ENCODE peak calls at places on chromosome 14, in four cellular contexts. U is T-helper 9 cell, F is GOT3, W is SIG-M5. P is an unnamed sample.

GRCh38 chr14:51219473-51220448 is 20.3 kb upstream of the TMX1 start:
- DNase-seq in U (no peak), W (no peak), F (no peak), P (peak; percentile 56)

GRCh38 chr14:49306152-49306751 is 279.9 kb downstream of the RPS29 start:
- DNase-seq in W (no peak), U (no peak), F (no peak), P (peak; percentile 50)

GRCh38 chr14:95123895-95124579 is 33.3 kb downstream of the DICER1 start:
- DNase-seq in W (no peak), F (no peak), U (no peak), P (no peak)

GRCh38 chr14:103128631-103129300 is 5.5 kb downstream of the TNFAIP2 start:
- DNase-seq in W (no peak), U (no peak), F (no peak), P (peak; percentile 14)

GRCh38 chr14:74595006-74595735 is 16.9 kb downstream of the LTBP2 start:
- DNase-seq in W (no peak), U (no peak), F (no peak), P (no peak)

GRCh38 chr14:58605465-58605864 is 32.3 kb upstream of the DACT1 start:
- DNase-seq in W (no peak), U (no peak), F (no peak), P (peak; percentile 18)

GRCh38 chr14:85358136-85358785 is 171.7 kb upstream of the FLRT2 start:
- DNase-seq in W (no peak), F (no peak), U (no peak), P (no peak)

GRCh38 chr14:55661029-55661428 is 81.0 kb downstream of the KTN1 start:
- DNase-seq in F (no peak), U (no peak), W (no peak), P (no peak)

GRCh38 chr14:34228663-34229001 is 233.4 kb downstream of the SPTSSA start:
- DNase-seq in W (no peak), F (no peak), U (no peak), P (no peak)

GRCh38 chr14:76770521-76771431 is 9.5 kb downstream of the VASH1 start:
- DNase-seq in F (no peak), U (no peak), W (no peak), P (no peak)

GRCh38 chr14:94001501-94002396 is 4.6 kb downstream of the CCDC197 start:
- DNase-seq in F (no peak), U (peak; percentile 48), W (no peak), P (peak; percentile 73)

GRCh38 chr14:50064993-50065392 is 51.4 kb downstream of the VCPKMT start:
- DNase-seq in F (no peak), U (peak; percentile 29), W (peak; percentile 57), P (no peak)

GRCh38 chr14:91116913-91117588 is 3.2 kb downstream of the DGLUCY start:
- DNase-seq in F (no peak), W (no peak), U (no peak), P (no peak)

GRCh38 chr14:60195179-60195810 is 30.1 kb upstream of the DHRS7 start:
- DNase-seq in W (no peak), U (no peak), F (no peak), P (no peak)

GRCh38 chr14:50855558-50855957 is 16.3 kb upstream of the ABHD12B start:
- DNase-seq in F (no peak), U (no peak), W (no peak), P (no peak)

GRCh38 chr14:96589577-96589976 is 87.4 kb downstream of the PAPOLA start:
- DNase-seq in U (no peak), F (no peak), W (no peak), P (no peak)

GRCh38 chr14:105857223-105857815 is 330.9 kb downstream of the TMEM121 start:
- DNase-seq in W (no peak), F (no peak), U (no peak), P (no peak)

GRCh38 chr14:61543946-61544345 is 151.4 kb upstream of the HIF1A start:
- DNase-seq in W (no peak), F (no peak), U (no peak), P (no peak)

GRCh38 chr14:68458840-68459469 is 333.9 kb downstream of the ZFP36L1 start:
- DNase-seq in F (no peak), U (no peak), W (no peak), P (no peak)

GRCh38 chr14:76772300-76773187 is 11.3 kb downstream of the VASH1 start:
- DNase-seq in U (no peak), F (no peak), W (no peak), P (no peak)

GRCh38 chr14:22839159-22839779 is 2.9 kb downstream of the MMP14 start:
- DNase-seq in W (no peak), U (no peak), F (no peak), P (no peak)

GRCh38 chr14:23548351-23549318 is 2.9 kb downstream of the ZFHX2 start:
- DNase-seq in U (no peak), W (no peak), F (no peak), P (no peak)

GRCh38 chr14:51677276-51677675 is 25.6 kb downstream of the FRMD6 start:
- DNase-seq in F (no peak), U (no peak), W (no peak), P (no peak)

GRCh38 chr14:103121161-103121845 is 2.0 kb upstream of the TNFAIP2 start:
- DNase-seq in W (no peak), F (no peak), U (no peak), P (no peak)

GRCh38 chr14:94560782-94561655 is at the start of gene SERPINA4:
- DNase-seq in F (no peak), W (no peak), U (no peak), P (no peak)